ENCODE peak calls at places on chromosomes 6 and 20, in five cellular contexts. I is uterus, L is putamen, A is SK-N-SH, G is posterior cingulate gyrus. K is an unnamed sample.

GRCh38 chr6:85143686-85144085 is 306.2 kb upstream of the NT5E start:
- DNase-seq in I (no peak), L (no peak), A (no peak), G (no peak), K (no peak)

GRCh38 chr20:10239954-10240353 is 21.3 kb downstream of the SNAP25 start:
- DNase-seq in I (no peak), L (no peak), A (no peak), G (no peak), K (no peak)

GRCh38 chr6:105484238-105485161 is 81.6 kb upstream of the PREP start:
- DNase-seq in I (no peak), L (peak), A (peak), G (no peak), K (peak)

GRCh38 chr6:56713285-56713684 is 70.6 kb upstream of the DST start:
- DNase-seq in I (peak), L (no peak), A (no peak), G (no peak), K (no peak)

GRCh38 chr6:25405442-25405841 is 126.3 kb downstream of the CARMIL1 start:
- DNase-seq in I (no peak), L (no peak), A (no peak), G (no peak), K (no peak)

GRCh38 chr6:39892490-39893129 is 41.7 kb downstream of the MOCS1 start:
- DNase-seq in I (peak), L (peak), A (peak), G (peak), K (no peak)

GRCh38 chr6:114055319-114055718 is 84.4 kb upstream of the HDAC2 start:
- DNase-seq in I (no peak), L (peak), A (no peak), G (no peak), K (no peak)

GRCh38 chr6:135884136-135884535 is 32.6 kb downstream of the PDE7B start:
- DNase-seq in I (no peak), L (no peak), A (no peak), G (no peak), K (no peak)

GRCh38 chr6:148203970-148204369 is 138.7 kb upstream of the SASH1 start:
- DNase-seq in I (no peak), L (no peak), A (no peak), G (no peak), K (no peak)

GRCh38 chr6:117389227-117390057 is 36.3 kb downstream of the ROS1 start:
- DNase-seq in I (no peak), L (no peak), A (no peak), G (no peak), K (no peak)

GRCh38 chr20:35226775-35227681 is 538 bp downstream of the MMP24 start:
- DNase-seq in I (peak), L (peak), A (peak), G (peak), K (peak)

GRCh38 chr6:132445201-132445951 is 44.1 kb upstream of the MOXD1 start:
- DNase-seq in I (no peak), L (no peak), A (no peak), G (no peak), K (no peak)

GRCh38 chr6:157724138-157724537 is 98.9 kb upstream of the SNX9 start:
- DNase-seq in I (no peak), L (no peak), A (no peak), G (no peak), K (no peak)

GRCh38 chr6:147201885-147202515 is 2.2 kb upstream of the STXBP5 start:
- DNase-seq in I (no peak), L (no peak), A (peak), G (no peak), K (peak)

GRCh38 chr6:45780523-45780922 is 235.1 kb downstream of the CLIC5 start:
- DNase-seq in I (no peak), L (no peak), A (no peak), G (no peak), K (no peak)

GRCh38 chr6:84842526-84843161 is 78.2 kb upstream of the TBX18 start:
- DNase-seq in I (no peak), L (no peak), A (no peak), G (no peak), K (no peak)

GRCh38 chr6:18330548-18331066 is 56.5 kb upstream of the RNF144B start:
- DNase-seq in I (no peak), L (no peak), A (no peak), G (no peak), K (no peak)

GRCh38 chr6:109356237-109356636 is 26.0 kb downstream of the CD164 start:
- DNase-seq in I (no peak), L (no peak), A (no peak), G (no peak), K (no peak)

GRCh38 chr20:35318502-35319157 is 26.4 kb upstream of the FAM83C start:
- DNase-seq in I (no peak), L (no peak), A (no peak), G (no peak), K (no peak)

GRCh38 chr6:83365931-83366330 is 64.9 kb downstream of the ME1 start:
- DNase-seq in I (no peak), L (peak), A (no peak), G (no peak), K (no peak)

K was measured in SK-N-DZ.